ENCODE peak calls at places on chromosomes 13 and 19, in four cellular contexts. W is cardiac muscle cell; R is CD8-positive, alpha-beta memory T cell; Q is activated CD4-positive, alpha-beta T cell treated with anti-CD3 and anti-CD28 coated beads, Interleukin-2, amount 50 U/mL, for 4 hours. T is an unnamed sample.
A peak's percentile ranks its signal among the peaks of the same experiment; 100 is the strongest.

GRCh38 chr13:30881191-30881651 is 24.9 kb upstream of the MEDAG start:
- DNase-seq in W (no peak), R (no peak), Q (no peak), T (no peak)

GRCh38 chr13:110351636-110352420 is 44.7 kb downstream of the COL4A2 start:
- DNase-seq in W (no peak), R (no peak), Q (no peak), T (no peak)

GRCh38 chr19:41816761-41817160 is 20.4 kb downstream of the CEACAM3 start:
- DNase-seq in W (no peak), R (no peak), Q (no peak), T (no peak)

GRCh38 chr13:102642475-102642874 is 45.7 kb downstream of the TPP2 start:
- DNase-seq in W (no peak), R (no peak), Q (no peak), T (no peak)

GRCh38 chr19:50818859-50819472 is 4.6 kb downstream of the KLK1 start:
- DNase-seq in W (no peak), R (no peak), Q (no peak), T (no peak)

GRCh38 chr19:18046066-18046718 is 38.2 kb downstream of the ARRDC2 start:
- DNase-seq in W (no peak), R (no peak), Q (no peak), T (peak; percentile 79)

GRCh38 chr13:30805603-30806011 is 70.3 kb downstream of the ALOX5AP start:
- DNase-seq in W (peak; percentile 35), R (no peak), Q (no peak), T (no peak)

GRCh38 chr13:106376411-106377112 is 158.9 kb downstream of the EFNB2 start:
- DNase-seq in W (no peak), R (no peak), Q (no peak), T (peak; percentile 59)

GRCh38 chr13:113776231-113777125 is 17.5 kb downstream of the TMEM255B start:
- DNase-seq in W (no peak), R (no peak), Q (no peak), T (no peak)

GRCh38 chr19:13987101-13987890 is 18.8 kb downstream of the RFX1 start:
- DNase-seq in W (no peak), R (no peak), Q (no peak), T (no peak)

GRCh38 chr13:97192166-97192565 is 30.0 kb upstream of the MBNL2 start:
- DNase-seq in W (no peak), R (no peak), Q (no peak), T (no peak)

GRCh38 chr19:50497030-50497420 is 14.0 kb downstream of the JOSD2 start:
- DNase-seq in W (no peak), R (no peak), Q (no peak), T (no peak)